ENCODE peak calls at places on chromosomes 6 and 20, in eight cellular contexts. Y, T, R, U, A, D, L and N are unnamed samples.

GRCh38 chr6:130520801-130521200 is 155.0 kb downstream of the TMEM200A start:
- DNase-seq in Y (no peak), T (no peak), R (no peak), U (peak), A (no peak), D (no peak), L (no peak), N (no peak)

GRCh38 chr6:166236586-166236985 is 68.9 kb upstream of the TBXT start:
- DNase-seq in Y (no peak), T (no peak), R (no peak), U (peak), A (no peak), D (no peak), L (no peak), N (no peak)

GRCh38 chr6:36595168-36595818 is 1.1 kb downstream of the SRSF3 start:
- DNase-seq in Y (no peak), T (peak), R (no peak), U (peak), A (no peak), D (peak), L (no peak), N (peak)

GRCh38 chr20:34461779-34462087 is 54.5 kb upstream of the DYNLRB1 start:
- DNase-seq in Y (no peak), T (no peak), R (no peak), U (no peak), A (no peak), D (peak), L (no peak), N (no peak)

GRCh38 chr6:2939315-2940009 is 31.9 kb downstream of the SERPINB6 start:
- DNase-seq in Y (no peak), T (no peak), R (no peak), U (no peak), A (no peak), D (no peak), L (peak), N (no peak)

GRCh38 chr6:135182993-135183531 is 2.0 kb downstream of the MYB start:
- DNase-seq in Y (no peak), T (no peak), R (no peak), U (peak), A (peak), D (peak), L (peak), N (peak)

GRCh38 chr6:41258196-41258493 is 28.3 kb downstream of the TREM1 start:
- DNase-seq in Y (no peak), T (no peak), R (no peak), U (no peak), A (no peak), D (no peak), L (no peak), N (no peak)

GRCh38 chr6:25166955-25167753 is 112.0 kb upstream of the CARMIL1 start:
- DNase-seq in Y (no peak), T (no peak), R (no peak), U (no peak), A (peak), D (no peak), L (no peak), N (peak)

GRCh38 chr6:87483929-87484328 is 11.2 kb downstream of the SLC35A1 start:
- DNase-seq in Y (peak), T (peak), R (no peak), U (peak), A (no peak), D (peak), L (no peak), N (no peak)

GRCh38 chr6:64522859-64523258 is 887.3 kb downstream of the PHF3 start:
- DNase-seq in Y (no peak), T (no peak), R (no peak), U (no peak), A (no peak), D (no peak), L (no peak), N (no peak)

GRCh38 chr6:125974214-125974866 is 12.0 kb upstream of the TRMT11 start:
- DNase-seq in Y (no peak), T (peak), R (no peak), U (no peak), A (peak), D (peak), L (no peak), N (peak)

GRCh38 chr6:121201108-121201507 is 133.2 kb downstream of the TBC1D32 start:
- DNase-seq in Y (no peak), T (no peak), R (no peak), U (no peak), A (no peak), D (peak), L (no peak), N (no peak)

GRCh38 chr6:2229742-2230141 is 15.7 kb downstream of the GMDS start:
- DNase-seq in Y (no peak), T (no peak), R (no peak), U (no peak), A (no peak), D (no peak), L (no peak), N (no peak)

GRCh38 chr6:144443157-144443556 is 158.0 kb downstream of the UTRN start:
- DNase-seq in Y (no peak), T (no peak), R (no peak), U (no peak), A (no peak), D (no peak), L (no peak), N (no peak)

GRCh38 chr6:154402081-154402780 is 45.6 kb upstream of the IPCEF1 start:
- DNase-seq in Y (no peak), T (no peak), R (no peak), U (no peak), A (no peak), D (peak), L (no peak), N (no peak)

GRCh38 chr20:54321688-54322087 is 113.8 kb downstream of the PFDN4 start:
- DNase-seq in Y (no peak), T (no peak), R (no peak), U (no peak), A (no peak), D (no peak), L (no peak), N (no peak)

GRCh38 chr6:166855416-166855815 is 100.9 kb downstream of the RNASET2 start:
- DNase-seq in Y (no peak), T (no peak), R (no peak), U (no peak), A (no peak), D (no peak), L (no peak), N (no peak)

GRCh38 chr6:157226026-157226639 is 97.2 kb downstream of the TMEM242 start:
- DNase-seq in Y (no peak), T (no peak), R (no peak), U (no peak), A (no peak), D (no peak), L (no peak), N (no peak)

GRCh38 chr20:59006864-59007757 is at the start of gene CTSZ:
- DNase-seq in Y (no peak), T (no peak), R (no peak), U (peak), A (no peak), D (peak), L (peak), N (no peak)